ENCODE peak calls at places on chromosomes 4 and X, in five cellular contexts. J is MG63, F is H9, S is thoracic aorta, U is HTR-8/SVneo. Y is an unnamed sample.

GRCh38 chr4:102430511-102430910 is 70.6 kb upstream of the NFKB1 start:
- DNase-seq in U (no peak), F (no peak), S (no peak), J (no peak), Y (no peak)

GRCh38 chrX:110412971-110413726 is 54.5 kb downstream of the RTL9 start:
- DNase-seq in S (peak; percentile 8), J (peak; percentile 56), F (peak; percentile 81), U (no peak), Y (peak; percentile 16)

GRCh38 chr4:145792429-145792828 is 112.5 kb downstream of the C4orf51 start:
- DNase-seq in F (no peak), J (no peak), S (no peak), U (no peak), Y (no peak)

GRCh38 chrX:51494409-51494808 is 2.0 kb downstream of the NUDT11 start:
- DNase-seq in S (no peak), U (no peak), J (no peak), F (no peak), Y (no peak)

GRCh38 chr4:82784615-82785247 is 13.9 kb downstream of the SCD5 start:
- DNase-seq in F (peak; percentile 28), U (no peak), J (peak; percentile 14), S (no peak), Y (no peak)

GRCh38 chr4:184515606-184516005 is 41.3 kb upstream of the IRF2 start:
- DNase-seq in J (no peak), U (no peak), F (no peak), S (no peak), Y (no peak)

GRCh38 chr4:151195801-151196200 is 81.2 kb upstream of the PRSS48 start:
- DNase-seq in F (no peak), J (peak; percentile 12), S (no peak), U (peak; percentile 41), Y (no peak)

GRCh38 chr4:21304061-21304541 is 603.8 kb downstream of the PACRGL start:
- DNase-seq in U (no peak), S (no peak), J (no peak), F (peak; percentile 80), Y (peak; percentile 73)

GRCh38 chr4:8188743-8189550 is 10.1 kb upstream of the SH3TC1 start:
- DNase-seq in S (no peak), J (peak; percentile 88), F (no peak), U (no peak), Y (no peak)

GRCh38 chrX:107978707-107979307 is 3.4 kb downstream of the TEX13B start:
- DNase-seq in J (no peak), S (no peak), U (no peak), F (peak; percentile 40), Y (no peak)

GRCh38 chr4:120683902-120684540 is 238.5 kb downstream of the PRDM5 start:
- DNase-seq in S (no peak), F (no peak), J (no peak), U (no peak), Y (no peak)

GRCh38 chr4:124526321-124526720 is 186.2 kb downstream of the ANKRD50 start:
- DNase-seq in U (no peak), S (no peak), J (no peak), F (no peak), Y (no peak)

GRCh38 chr4:7857238-7857701 is 82.4 kb downstream of the AFAP1 start:
- DNase-seq in S (no peak), F (no peak), J (peak; percentile 58), U (no peak), Y (peak; percentile 33)

GRCh38 chr4:5782829-5783476 is 72.0 kb downstream of the EVC start:
- DNase-seq in U (no peak), F (peak; percentile 5), S (no peak), J (no peak), Y (no peak)

GRCh38 chrX:91108761-91109160 is 325.9 kb upstream of the PABPC5 start:
- DNase-seq in U (no peak), J (no peak), F (no peak), S (no peak), Y (no peak)

GRCh38 chr4:57219389-57219890 is 109.3 kb upstream of the IGFBP7 start:
- DNase-seq in U (no peak), F (no peak), S (no peak), J (no peak), Y (no peak)

GRCh38 chr4:101191302-101192098 is 155.8 kb downstream of the PPP3CA start:
- DNase-seq in J (peak; percentile 83), U (no peak), F (peak; percentile 61), S (peak; percentile 20), Y (no peak)